ENCODE peak calls at places on chromosome 21, in five cellular contexts. One of them, this sample, is unnamed.

GRCh38 chr21:44791246-44791645 is 10.4 kb downstream of the UBE2G2 start:
- DNase-seq in neural progenitor cell: no peak
- DNase-seq in psoas muscle: no peak
- DNase-seq in testis: no peak
- DNase-seq in stomach: no peak
- DNase-seq in this sample: no peak

GRCh38 chr21:34889287-34889536 is 159.9 kb downstream of the RUNX1 start:
- DNase-seq in neural progenitor cell: no peak
- DNase-seq in psoas muscle: peak
- DNase-seq in testis: peak
- DNase-seq in stomach: peak
- DNase-seq in this sample: no peak

GRCh38 chr21:36788116-36788515 is 89.2 kb downstream of the SIM2 start:
- DNase-seq in neural progenitor cell: no peak
- DNase-seq in psoas muscle: no peak
- DNase-seq in testis: peak
- DNase-seq in stomach: peak
- DNase-seq in this sample: no peak

GRCh38 chr21:37463083-37463780 is 96.7 kb downstream of the DYRK1A start:
- DNase-seq in neural progenitor cell: peak
- DNase-seq in psoas muscle: no peak
- DNase-seq in testis: no peak
- DNase-seq in stomach: peak
- DNase-seq in this sample: peak

GRCh38 chr21:36718951-36719501 is 20.1 kb downstream of the SIM2 start:
- DNase-seq in neural progenitor cell: no peak
- DNase-seq in psoas muscle: no peak
- DNase-seq in testis: no peak
- DNase-seq in stomach: peak
- DNase-seq in this sample: no peak

GRCh38 chr21:17139696-17140095 is 373.1 kb upstream of the CXADR start:
- DNase-seq in neural progenitor cell: no peak
- DNase-seq in psoas muscle: no peak
- DNase-seq in testis: no peak
- DNase-seq in stomach: no peak
- DNase-seq in this sample: no peak

GRCh38 chr21:29697555-29698193 is 242.1 kb downstream of the GRIK1 start:
- DNase-seq in neural progenitor cell: no peak
- DNase-seq in psoas muscle: no peak
- DNase-seq in testis: no peak
- DNase-seq in stomach: no peak
- DNase-seq in this sample: no peak

GRCh38 chr21:43866659-43867331 is 1.8 kb downstream of the AGPAT3 start:
- DNase-seq in neural progenitor cell: no peak
- DNase-seq in psoas muscle: no peak
- DNase-seq in testis: no peak
- DNase-seq in stomach: peak
- DNase-seq in this sample: no peak

GRCh38 chr21:23963454-23963853 is 1643.8 kb downstream of the MRPL39 start:
- DNase-seq in neural progenitor cell: no peak
- DNase-seq in psoas muscle: no peak
- DNase-seq in testis: no peak
- DNase-seq in stomach: no peak
- DNase-seq in this sample: no peak

GRCh38 chr21:27590271-27590670 is 623.4 kb upstream of the ADAMTS5 start:
- DNase-seq in neural progenitor cell: no peak
- DNase-seq in psoas muscle: peak
- DNase-seq in testis: peak
- DNase-seq in stomach: no peak
- DNase-seq in this sample: no peak

GRCh38 chr21:17585875-17586450 is 26.7 kb downstream of the BTG3 start:
- DNase-seq in neural progenitor cell: peak
- DNase-seq in psoas muscle: no peak
- DNase-seq in testis: no peak
- DNase-seq in stomach: no peak
- DNase-seq in this sample: peak

GRCh38 chr21:31515253-31515652 is 144.2 kb upstream of the SOD1 start:
- DNase-seq in neural progenitor cell: no peak
- DNase-seq in psoas muscle: no peak
- DNase-seq in testis: no peak
- DNase-seq in stomach: no peak
- DNase-seq in this sample: no peak

GRCh38 chr21:43717166-43717853 is 1.6 kb upstream of the PDXK start:
- DNase-seq in neural progenitor cell: no peak
- DNase-seq in psoas muscle: peak
- DNase-seq in testis: no peak
- DNase-seq in stomach: no peak
- DNase-seq in this sample: no peak

GRCh38 chr21:37061926-37062591 is 10.8 kb downstream of the PIGP start:
- DNase-seq in neural progenitor cell: no peak
- DNase-seq in psoas muscle: no peak
- DNase-seq in testis: no peak
- DNase-seq in stomach: no peak
- DNase-seq in this sample: no peak

GRCh38 chr21:14070049-14070893 is 140.5 kb downstream of the LIPI start:
- DNase-seq in neural progenitor cell: no peak
- DNase-seq in psoas muscle: no peak
- DNase-seq in testis: no peak
- DNase-seq in stomach: no peak
- DNase-seq in this sample: no peak

GRCh38 chr21:34771512-34772028 is 102.8 kb downstream of the CLIC6 start:
- DNase-seq in neural progenitor cell: no peak
- DNase-seq in psoas muscle: no peak
- DNase-seq in testis: no peak
- DNase-seq in stomach: no peak
- DNase-seq in this sample: no peak

GRCh38 chr21:24076179-24076578 is 1531.1 kb downstream of the MRPL39 start:
- DNase-seq in neural progenitor cell: no peak
- DNase-seq in psoas muscle: no peak
- DNase-seq in testis: no peak
- DNase-seq in stomach: no peak
- DNase-seq in this sample: no peak

GRCh38 chr21:43961382-43961909 is 50.7 kb upstream of the TRAPPC10 start:
- DNase-seq in neural progenitor cell: no peak
- DNase-seq in psoas muscle: no peak
- DNase-seq in testis: peak
- DNase-seq in stomach: no peak
- DNase-seq in this sample: no peak

GRCh38 chr21:23475518-23476189 is 2131.6 kb downstream of the MRPL39 start:
- DNase-seq in neural progenitor cell: no peak
- DNase-seq in psoas muscle: no peak
- DNase-seq in testis: no peak
- DNase-seq in stomach: no peak
- DNase-seq in this sample: no peak

GRCh38 chr21:42575111-42575510 is 61.5 kb downstream of the SLC37A1 start:
- DNase-seq in neural progenitor cell: no peak
- DNase-seq in psoas muscle: no peak
- DNase-seq in testis: peak
- DNase-seq in stomach: no peak
- DNase-seq in this sample: peak
- H3K27ac ChIP-seq in neural progenitor cell: no peak
- H3K27ac ChIP-seq in psoas muscle: no peak
- H3K27ac ChIP-seq in testis: no peak
- H3K27ac ChIP-seq in stomach: no peak
- H3K27ac ChIP-seq in this sample: no peak

GRCh38 chr21:39911792-39912191 is 44.6 kb downstream of the PCP4 start:
- DNase-seq in neural progenitor cell: no peak
- DNase-seq in psoas muscle: no peak
- DNase-seq in testis: no peak
- DNase-seq in stomach: no peak
- DNase-seq in this sample: no peak

GRCh38 chr21:39913651-39914145 is 46.5 kb downstream of the PCP4 start:
- DNase-seq in neural progenitor cell: no peak
- DNase-seq in psoas muscle: no peak
- DNase-seq in testis: no peak
- DNase-seq in stomach: no peak
- DNase-seq in this sample: peak

GRCh38 chr21:39908265-39908923 is 41.2 kb downstream of the PCP4 start:
- DNase-seq in neural progenitor cell: peak
- DNase-seq in psoas muscle: no peak
- DNase-seq in testis: no peak
- DNase-seq in stomach: no peak
- DNase-seq in this sample: no peak

GRCh38 chr21:39915881-39916280 is 48.6 kb downstream of the PCP4 start:
- DNase-seq in neural progenitor cell: no peak
- DNase-seq in psoas muscle: no peak
- DNase-seq in testis: no peak
- DNase-seq in stomach: no peak
- DNase-seq in this sample: no peak

DNA sequence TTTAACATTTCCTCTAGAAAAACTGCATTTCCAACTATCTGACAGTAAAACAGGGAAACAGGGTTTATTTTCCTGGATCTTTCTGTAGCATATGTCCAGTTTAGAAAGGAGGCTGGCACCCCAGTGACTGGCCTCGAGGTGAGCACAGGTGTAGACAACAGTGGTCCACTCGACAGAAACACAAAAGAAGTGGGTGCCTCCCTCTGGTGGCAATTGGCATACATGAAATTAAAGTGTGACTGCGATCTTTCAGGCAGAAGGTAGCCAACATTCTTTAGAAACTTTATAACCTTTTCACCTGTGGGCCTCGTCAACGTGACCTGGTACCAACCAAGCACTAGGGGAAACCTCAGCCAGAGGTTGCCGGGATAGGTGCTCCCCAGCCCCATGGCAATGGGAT is 44.0 kb downstream of the PCP4 start:
- DNase-seq in neural progenitor cell: peak
- DNase-seq in psoas muscle: no peak
- DNase-seq in testis: no peak
- DNase-seq in stomach: no peak
- DNase-seq in this sample: peak
- TF ChIP-seq CTCF in neural progenitor cell: peak
- TF ChIP-seq CTCF in psoas muscle: no peak
- TF ChIP-seq CTCF in testis: no peak
- TF ChIP-seq CTCF in stomach: peak
- TF ChIP-seq CTCF in this sample: peak

GRCh38 chr21:26167593-26167992 is 3.0 kb downstream of the APP start:
- DNase-seq in neural progenitor cell: peak
- DNase-seq in psoas muscle: no peak
- DNase-seq in testis: no peak
- DNase-seq in stomach: no peak
- DNase-seq in this sample: no peak
- H3K27ac ChIP-seq in neural progenitor cell: no peak
- H3K27ac ChIP-seq in psoas muscle: no peak
- H3K27ac ChIP-seq in testis: peak
- H3K27ac ChIP-seq in stomach: peak
- H3K27ac ChIP-seq in this sample: peak

DNA sequence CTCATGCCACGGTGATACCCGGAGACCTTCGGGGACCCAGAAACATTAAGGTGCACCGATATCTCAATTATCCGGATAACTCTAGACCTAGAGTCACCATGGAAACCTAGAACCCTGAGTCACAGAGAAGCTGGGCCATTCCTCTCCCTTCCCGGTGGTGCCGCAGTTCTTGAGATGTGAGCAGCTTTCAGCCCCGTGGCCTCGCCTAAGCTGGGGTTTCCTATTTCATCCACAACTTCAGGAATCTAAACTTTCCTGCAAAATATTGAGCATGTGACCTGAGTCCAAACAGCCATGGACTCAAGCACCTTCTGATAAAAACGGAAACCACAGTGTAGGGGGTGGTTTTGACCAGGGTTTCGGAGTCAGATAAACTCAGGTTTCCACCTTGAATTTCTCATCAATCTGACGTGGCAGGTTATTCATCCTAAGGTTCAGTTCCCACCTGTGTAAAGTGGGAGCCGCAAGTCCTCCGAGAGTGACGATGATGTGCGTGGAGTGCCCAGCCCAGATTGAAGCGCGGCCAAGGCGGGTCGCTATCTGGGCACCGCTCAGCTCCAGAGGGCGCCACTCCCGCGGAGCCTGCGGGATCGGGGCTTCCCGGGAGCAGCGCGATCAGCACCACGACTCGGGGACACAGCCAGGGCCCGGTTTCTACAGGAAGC is 980 bp upstream of the ETS2 start:
- DNase-seq in neural progenitor cell: no peak
- DNase-seq in psoas muscle: peak
- DNase-seq in testis: peak
- DNase-seq in stomach: peak
- DNase-seq in this sample: peak
- TF ChIP-seq CTCF in neural progenitor cell: peak
- TF ChIP-seq CTCF in psoas muscle: peak
- TF ChIP-seq CTCF in testis: peak
- TF ChIP-seq CTCF in stomach: peak
- TF ChIP-seq CTCF in this sample: peak

GRCh38 chr21:45819478-45820170 is 161.9 kb upstream of the COL6A1 start:
- DNase-seq in neural progenitor cell: no peak
- DNase-seq in psoas muscle: no peak
- DNase-seq in testis: peak
- DNase-seq in stomach: no peak
- DNase-seq in this sample: peak

GRCh38 chr21:45817345-45817744 is 164.2 kb upstream of the COL6A1 start:
- DNase-seq in neural progenitor cell: no peak
- DNase-seq in psoas muscle: no peak
- DNase-seq in testis: no peak
- DNase-seq in stomach: no peak
- DNase-seq in this sample: no peak

GRCh38 chr21:45816794-45817193 is 164.8 kb upstream of the COL6A1 start:
- DNase-seq in neural progenitor cell: no peak
- DNase-seq in psoas muscle: no peak
- DNase-seq in testis: no peak
- DNase-seq in stomach: no peak
- DNase-seq in this sample: no peak

GRCh38 chr21:45818904-45819285 is 162.7 kb upstream of the COL6A1 start:
- DNase-seq in neural progenitor cell: no peak
- DNase-seq in psoas muscle: no peak
- DNase-seq in testis: no peak
- DNase-seq in stomach: no peak
- DNase-seq in this sample: no peak

GRCh38 chr21:45818276-45818903 is 163.2 kb upstream of the COL6A1 start:
- DNase-seq in neural progenitor cell: no peak
- DNase-seq in psoas muscle: no peak
- DNase-seq in testis: no peak
- DNase-seq in stomach: no peak
- DNase-seq in this sample: no peak
- H3K27ac ChIP-seq in neural progenitor cell: no peak
- H3K27ac ChIP-seq in psoas muscle: no peak
- H3K27ac ChIP-seq in testis: no peak
- H3K27ac ChIP-seq in stomach: no peak
- H3K27ac ChIP-seq in this sample: no peak

DNA sequence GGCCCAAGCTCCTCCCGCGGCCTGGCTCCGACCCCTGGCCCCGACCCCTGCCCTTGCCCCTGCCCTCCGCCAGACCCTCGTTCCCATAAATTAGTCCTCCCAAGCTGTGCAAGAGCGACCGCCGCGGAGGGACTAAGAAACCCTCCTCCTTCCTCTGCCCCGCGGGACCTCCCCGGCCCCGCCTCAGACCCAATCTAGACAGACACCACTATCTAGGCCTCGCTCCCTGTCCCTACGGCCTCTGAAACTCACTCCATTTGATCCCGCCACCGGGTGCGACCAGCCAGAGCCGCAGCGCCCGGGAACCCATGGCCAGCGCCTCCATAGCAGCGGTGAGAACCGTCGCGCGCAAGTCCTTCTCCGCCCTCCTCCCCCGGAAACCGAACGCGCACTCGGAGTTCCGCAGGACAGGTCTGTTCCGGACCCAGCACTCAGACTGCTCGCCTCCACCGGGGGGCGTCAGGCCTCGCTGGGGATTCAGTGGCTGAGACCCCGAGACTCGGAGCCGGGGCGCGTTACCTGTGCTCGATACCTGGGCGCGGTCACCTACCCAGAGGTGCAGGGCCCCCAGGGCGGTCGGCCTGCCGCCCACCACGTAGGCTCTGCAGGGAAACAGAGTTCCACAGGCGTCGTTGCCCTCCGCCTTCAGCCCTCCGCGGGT is at the start of gene MRPL39:
- DNase-seq in neural progenitor cell: peak
- DNase-seq in psoas muscle: peak
- DNase-seq in testis: peak
- DNase-seq in stomach: peak
- DNase-seq in this sample: peak
- TF ChIP-seq CTCF in neural progenitor cell: peak
- TF ChIP-seq CTCF in psoas muscle: peak
- TF ChIP-seq CTCF in testis: peak
- TF ChIP-seq CTCF in stomach: peak
- TF ChIP-seq CTCF in this sample: peak

This sample was measured in WERI-Rb-1.